ENCODE peak calls at places on chromosomes 13 and 19, in six cellular contexts. One of them, this sample, is unnamed. For H3K4me1, the result is how much of the 10 kb centered on the place peaks cover.

GRCh38 chr19:51382004-51382403 is 5.8 kb downstream of the LIM2 start:
- DNase-seq in adrenal gland: no peak
- DNase-seq in endodermal cell: no peak
- DNase-seq in K562: no peak
- DNase-seq in IMR-90: no peak
- DNase-seq in stomach: no peak
- DNase-seq in this sample: no peak

GRCh38 chr13:51538626-51539179 is 45.6 kb upstream of the WDFY2 start:
- DNase-seq in adrenal gland: no peak
- DNase-seq in endodermal cell: no peak
- DNase-seq in K562: no peak
- DNase-seq in IMR-90: no peak
- DNase-seq in stomach: no peak
- DNase-seq in this sample: no peak

GRCh38 chr19:33232656-33233055 is 7.0 kb upstream of the SLC7A10 start:
- DNase-seq in adrenal gland: no peak
- DNase-seq in endodermal cell: no peak
- DNase-seq in K562: no peak
- DNase-seq in IMR-90: no peak
- DNase-seq in stomach: no peak
- DNase-seq in this sample: no peak

GRCh38 chr19:44539236-44539819 is 9.9 kb upstream of the CEACAM20 start:
- DNase-seq in adrenal gland: no peak
- DNase-seq in endodermal cell: no peak
- DNase-seq in K562: no peak
- DNase-seq in IMR-90: peak
- DNase-seq in stomach: no peak
- DNase-seq in this sample: no peak

GRCh38 chr13:45809810-45810394 is 41.7 kb downstream of the SIAH3 start:
- DNase-seq in adrenal gland: no peak
- DNase-seq in endodermal cell: peak
- DNase-seq in K562: no peak
- DNase-seq in IMR-90: no peak
- DNase-seq in stomach: no peak
- DNase-seq in this sample: no peak

GRCh38 chr19:16085115-16085514 is 8.8 kb downstream of the TPM4 start:
- DNase-seq in adrenal gland: no peak
- DNase-seq in endodermal cell: no peak
- DNase-seq in K562: no peak
- DNase-seq in IMR-90: peak
- DNase-seq in stomach: no peak
- DNase-seq in this sample: no peak

GRCh38 chr13:32984857-32985626 is 31.2 kb upstream of the KL start:
- DNase-seq in adrenal gland: no peak
- DNase-seq in endodermal cell: no peak
- DNase-seq in K562: no peak
- DNase-seq in IMR-90: peak
- DNase-seq in stomach: peak
- DNase-seq in this sample: no peak

GRCh38 chr13:95644611-95645052 is at the start of gene DZIP1:
- DNase-seq in adrenal gland: peak
- DNase-seq in endodermal cell: peak
- DNase-seq in K562: no peak
- DNase-seq in IMR-90: peak
- DNase-seq in stomach: peak
- DNase-seq in this sample: peak

GRCh38 chr19:47713046-47714021 is at the start of gene EHD2:
- DNase-seq in adrenal gland: peak
- DNase-seq in endodermal cell: peak
- DNase-seq in K562: peak
- DNase-seq in IMR-90: peak
- DNase-seq in stomach: peak
- DNase-seq in this sample: peak

GRCh38 chr19:6063576-6063961 is 46.7 kb downstream of the RFX2 start:
- DNase-seq in adrenal gland: no peak
- DNase-seq in endodermal cell: peak
- DNase-seq in K562: no peak
- DNase-seq in IMR-90: no peak
- DNase-seq in stomach: no peak
- DNase-seq in this sample: no peak

GRCh38 chr13:48715977-48716376 is 62.2 kb downstream of the CYSLTR2 start:
- DNase-seq in adrenal gland: no peak
- DNase-seq in endodermal cell: no peak
- DNase-seq in K562: no peak
- DNase-seq in IMR-90: no peak
- DNase-seq in stomach: no peak
- DNase-seq in this sample: no peak

GRCh38 chr19:41821003-41821735 is 23.3 kb downstream of the LYPD4 start:
- DNase-seq in adrenal gland: no peak
- DNase-seq in endodermal cell: peak
- DNase-seq in K562: peak
- DNase-seq in IMR-90: peak
- DNase-seq in stomach: peak
- DNase-seq in this sample: no peak

GRCh38 chr19:11649941-11650340 is 52.7 kb downstream of the ZNF627 start:
- DNase-seq in adrenal gland: no peak
- DNase-seq in endodermal cell: no peak
- DNase-seq in K562: no peak
- DNase-seq in IMR-90: peak
- DNase-seq in stomach: no peak
- DNase-seq in this sample: no peak
- TF ChIP-seq CTCF in adrenal gland: no peak
- TF ChIP-seq CTCF in endodermal cell: no peak
- TF ChIP-seq CTCF in K562: no peak
- TF ChIP-seq CTCF in IMR-90: no peak
- TF ChIP-seq CTCF in stomach: no peak
- TF ChIP-seq CTCF in this sample: no peak

GRCh38 chr19:28869459-28869858 is 343.5 kb downstream of the UQCRFS1 start:
- DNase-seq in adrenal gland: no peak
- DNase-seq in endodermal cell: no peak
- DNase-seq in K562: no peak
- DNase-seq in IMR-90: no peak
- DNase-seq in stomach: no peak
- DNase-seq in this sample: no peak
- H3K4me1 ChIP-seq in adrenal gland: under half
- H3K4me1 ChIP-seq in endodermal cell: under half
- H3K4me1 ChIP-seq in K562: under half
- H3K4me1 ChIP-seq in IMR-90: under half
- H3K4me1 ChIP-seq in stomach: under half
- H3K4me1 ChIP-seq in this sample: under half

GRCh38 chr13:82438320-82438719 is 1444.0 kb downstream of the SLITRK1 start:
- DNase-seq in adrenal gland: no peak
- DNase-seq in endodermal cell: no peak
- DNase-seq in K562: no peak
- DNase-seq in IMR-90: no peak
- DNase-seq in stomach: no peak
- DNase-seq in this sample: no peak
- TF ChIP-seq CTCF in adrenal gland: no peak
- TF ChIP-seq CTCF in endodermal cell: no peak
- TF ChIP-seq CTCF in K562: no peak
- TF ChIP-seq CTCF in IMR-90: no peak
- TF ChIP-seq CTCF in stomach: no peak
- TF ChIP-seq CTCF in this sample: no peak

GRCh38 chr13:64709079-64709478 is 2521.1 kb downstream of the PCDH9 start:
- DNase-seq in adrenal gland: no peak
- DNase-seq in endodermal cell: no peak
- DNase-seq in K562: no peak
- DNase-seq in IMR-90: no peak
- DNase-seq in stomach: no peak
- DNase-seq in this sample: no peak
- H3K4me1 ChIP-seq in adrenal gland: under half
- H3K4me1 ChIP-seq in endodermal cell: under half
- H3K4me1 ChIP-seq in K562: under half
- H3K4me1 ChIP-seq in IMR-90: under half
- H3K4me1 ChIP-seq in stomach: under half
- H3K4me1 ChIP-seq in this sample: under half

DNA sequence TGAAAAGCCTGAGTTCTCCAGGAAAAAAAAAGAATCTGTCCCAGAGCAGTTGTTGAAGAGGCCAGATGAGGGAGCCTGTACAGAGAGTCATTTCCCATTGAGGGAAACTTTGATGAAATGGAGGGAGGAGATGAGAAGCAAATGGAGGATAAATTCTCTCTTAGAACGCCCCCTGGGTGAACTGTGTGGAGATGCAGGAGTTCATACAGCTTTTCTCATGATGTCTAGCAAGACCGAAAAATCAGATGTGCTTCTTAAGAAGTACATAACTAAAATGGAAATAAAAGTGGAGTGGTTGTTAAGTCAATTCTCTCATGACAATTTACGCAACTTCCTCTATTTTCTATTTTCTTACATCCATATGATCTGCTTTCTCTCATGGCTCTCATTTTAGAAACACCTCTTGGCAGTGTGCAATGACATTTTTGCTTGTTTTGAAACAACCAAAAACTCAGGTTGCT is 1263.1 kb downstream of the PCDH9 start:
- DNase-seq in adrenal gland: no peak
- DNase-seq in endodermal cell: peak
- DNase-seq in K562: peak
- DNase-seq in IMR-90: peak
- DNase-seq in stomach: no peak
- DNase-seq in this sample: no peak
- TF ChIP-seq CTCF in adrenal gland: no peak
- TF ChIP-seq CTCF in endodermal cell: peak
- TF ChIP-seq CTCF in K562: no peak
- TF ChIP-seq CTCF in IMR-90: peak
- TF ChIP-seq CTCF in stomach: no peak
- TF ChIP-seq CTCF in this sample: peak

This sample was measured in heart left ventricle.